ENCODE peak calls at places on chromosomes 2 and 18, in ten cellular contexts. One of them, this sample, is unnamed.

GRCh38 chr2:22683911-22684310 is 701.1 kb upstream of the KLHL29 start:
- DNase-seq in substantia nigra: no peak
- DNase-seq in HEK293T: no peak
- DNase-seq in pulmonary artery endothelial cell: no peak
- DNase-seq in NCI-H510A treated with DMSO at 0.1 percent for 48 hours: no peak
- DNase-seq in IMR-90: no peak
- DNase-seq in brain microvascular endothelial cell: no peak
- DNase-seq in stimulated activated CD8-positive, alpha-beta memory T cell treated with anti-CD3 and anti-CD28 coated beads, Interleukin-15, amount 100 ng/mL, for 4 hours: no peak
- DNase-seq in uterus: no peak
- DNase-seq in activated CD4-positive, CD25-positive, alpha-beta regulatory T cell treated with anti-CD3 and anti-CD28 coated beads, Interleukin-2, amount 50 U/mL, for 16 hours: no peak
- DNase-seq in this sample: no peak

GRCh38 chr2:126894082-126894481 is 4.6 kb upstream of the TEX51 start:
- DNase-seq in NCI-H510A treated with DMSO at 0.1 percent for 48 hours: no peak
- DNase-seq in activated CD4-positive, CD25-positive, alpha-beta regulatory T cell treated with anti-CD3 and anti-CD28 coated beads, Interleukin-2, amount 50 U/mL, for 16 hours: no peak
- DNase-seq in brain microvascular endothelial cell: no peak
- DNase-seq in HEK293T: no peak
- DNase-seq in substantia nigra: no peak
- DNase-seq in pulmonary artery endothelial cell: no peak
- DNase-seq in uterus: no peak
- DNase-seq in stimulated activated CD8-positive, alpha-beta memory T cell treated with anti-CD3 and anti-CD28 coated beads, Interleukin-15, amount 100 ng/mL, for 4 hours: no peak
- DNase-seq in IMR-90: no peak
- DNase-seq in this sample: no peak

GRCh38 chr2:172282944-172283343 is 144.4 kb upstream of the ITGA6 start:
- DNase-seq in HEK293T: no peak
- DNase-seq in uterus: no peak
- DNase-seq in pulmonary artery endothelial cell: peak
- DNase-seq in activated CD4-positive, CD25-positive, alpha-beta regulatory T cell treated with anti-CD3 and anti-CD28 coated beads, Interleukin-2, amount 50 U/mL, for 16 hours: no peak
- DNase-seq in IMR-90: peak
- DNase-seq in NCI-H510A treated with DMSO at 0.1 percent for 48 hours: no peak
- DNase-seq in substantia nigra: no peak
- DNase-seq in stimulated activated CD8-positive, alpha-beta memory T cell treated with anti-CD3 and anti-CD28 coated beads, Interleukin-15, amount 100 ng/mL, for 4 hours: no peak
- DNase-seq in brain microvascular endothelial cell: peak
- DNase-seq in this sample: peak

GRCh38 chr2:8576525-8577157 is 105.2 kb upstream of the ID2 start:
- DNase-seq in HEK293T: no peak
- DNase-seq in uterus: no peak
- DNase-seq in brain microvascular endothelial cell: no peak
- DNase-seq in pulmonary artery endothelial cell: no peak
- DNase-seq in substantia nigra: no peak
- DNase-seq in IMR-90: no peak
- DNase-seq in activated CD4-positive, CD25-positive, alpha-beta regulatory T cell treated with anti-CD3 and anti-CD28 coated beads, Interleukin-2, amount 50 U/mL, for 16 hours: no peak
- DNase-seq in stimulated activated CD8-positive, alpha-beta memory T cell treated with anti-CD3 and anti-CD28 coated beads, Interleukin-15, amount 100 ng/mL, for 4 hours: no peak
- DNase-seq in NCI-H510A treated with DMSO at 0.1 percent for 48 hours: no peak
- DNase-seq in this sample: no peak

GRCh38 chr2:71702071-71702970 is 249.0 kb downstream of the DYSF start:
- DNase-seq in IMR-90: no peak
- DNase-seq in HEK293T: no peak
- DNase-seq in brain microvascular endothelial cell: no peak
- DNase-seq in NCI-H510A treated with DMSO at 0.1 percent for 48 hours: no peak
- DNase-seq in uterus: no peak
- DNase-seq in substantia nigra: no peak
- DNase-seq in stimulated activated CD8-positive, alpha-beta memory T cell treated with anti-CD3 and anti-CD28 coated beads, Interleukin-15, amount 100 ng/mL, for 4 hours: no peak
- DNase-seq in activated CD4-positive, CD25-positive, alpha-beta regulatory T cell treated with anti-CD3 and anti-CD28 coated beads, Interleukin-2, amount 50 U/mL, for 16 hours: no peak
- DNase-seq in pulmonary artery endothelial cell: no peak
- DNase-seq in this sample: no peak

GRCh38 chr2:42602218-42602936 is 33.9 kb downstream of the MTA3 start:
- DNase-seq in HEK293T: peak
- DNase-seq in activated CD4-positive, CD25-positive, alpha-beta regulatory T cell treated with anti-CD3 and anti-CD28 coated beads, Interleukin-2, amount 50 U/mL, for 16 hours: no peak
- DNase-seq in IMR-90: no peak
- DNase-seq in pulmonary artery endothelial cell: no peak
- DNase-seq in uterus: no peak
- DNase-seq in NCI-H510A treated with DMSO at 0.1 percent for 48 hours: peak
- DNase-seq in brain microvascular endothelial cell: no peak
- DNase-seq in substantia nigra: no peak
- DNase-seq in stimulated activated CD8-positive, alpha-beta memory T cell treated with anti-CD3 and anti-CD28 coated beads, Interleukin-15, amount 100 ng/mL, for 4 hours: no peak
- DNase-seq in this sample: no peak

GRCh38 chr2:120347387-120348010 is 1.6 kb downstream of the INHBB start:
- DNase-seq in substantia nigra: no peak
- DNase-seq in NCI-H510A treated with DMSO at 0.1 percent for 48 hours: peak
- DNase-seq in activated CD4-positive, CD25-positive, alpha-beta regulatory T cell treated with anti-CD3 and anti-CD28 coated beads, Interleukin-2, amount 50 U/mL, for 16 hours: no peak
- DNase-seq in HEK293T: no peak
- DNase-seq in IMR-90: peak
- DNase-seq in stimulated activated CD8-positive, alpha-beta memory T cell treated with anti-CD3 and anti-CD28 coated beads, Interleukin-15, amount 100 ng/mL, for 4 hours: no peak
- DNase-seq in pulmonary artery endothelial cell: no peak
- DNase-seq in uterus: no peak
- DNase-seq in brain microvascular endothelial cell: no peak
- DNase-seq in this sample: no peak

GRCh38 chr2:237198144-237198900 is 112.6 kb downstream of the COPS8 start:
- DNase-seq in uterus: no peak
- DNase-seq in HEK293T: no peak
- DNase-seq in pulmonary artery endothelial cell: no peak
- DNase-seq in stimulated activated CD8-positive, alpha-beta memory T cell treated with anti-CD3 and anti-CD28 coated beads, Interleukin-15, amount 100 ng/mL, for 4 hours: no peak
- DNase-seq in NCI-H510A treated with DMSO at 0.1 percent for 48 hours: no peak
- DNase-seq in substantia nigra: no peak
- DNase-seq in brain microvascular endothelial cell: no peak
- DNase-seq in activated CD4-positive, CD25-positive, alpha-beta regulatory T cell treated with anti-CD3 and anti-CD28 coated beads, Interleukin-2, amount 50 U/mL, for 16 hours: no peak
- DNase-seq in IMR-90: peak
- DNase-seq in this sample: no peak

GRCh38 chr2:20421988-20422678 is 24.7 kb upstream of the RHOB start:
- DNase-seq in pulmonary artery endothelial cell: no peak
- DNase-seq in IMR-90: peak
- DNase-seq in uterus: peak
- DNase-seq in NCI-H510A treated with DMSO at 0.1 percent for 48 hours: no peak
- DNase-seq in brain microvascular endothelial cell: peak
- DNase-seq in activated CD4-positive, CD25-positive, alpha-beta regulatory T cell treated with anti-CD3 and anti-CD28 coated beads, Interleukin-2, amount 50 U/mL, for 16 hours: no peak
- DNase-seq in HEK293T: no peak
- DNase-seq in stimulated activated CD8-positive, alpha-beta memory T cell treated with anti-CD3 and anti-CD28 coated beads, Interleukin-15, amount 100 ng/mL, for 4 hours: no peak
- DNase-seq in substantia nigra: peak
- DNase-seq in this sample: peak

GRCh38 chr2:152183381-152184073 is 8.0 kb upstream of the STAM2 start:
- DNase-seq in stimulated activated CD8-positive, alpha-beta memory T cell treated with anti-CD3 and anti-CD28 coated beads, Interleukin-15, amount 100 ng/mL, for 4 hours: no peak
- DNase-seq in NCI-H510A treated with DMSO at 0.1 percent for 48 hours: no peak
- DNase-seq in HEK293T: no peak
- DNase-seq in IMR-90: no peak
- DNase-seq in pulmonary artery endothelial cell: no peak
- DNase-seq in uterus: no peak
- DNase-seq in brain microvascular endothelial cell: no peak
- DNase-seq in activated CD4-positive, CD25-positive, alpha-beta regulatory T cell treated with anti-CD3 and anti-CD28 coated beads, Interleukin-2, amount 50 U/mL, for 16 hours: no peak
- DNase-seq in substantia nigra: no peak
- DNase-seq in this sample: no peak

GRCh38 chr18:5294618-5295230 is 802 bp downstream of the ZBTB14 start:
- DNase-seq in activated CD4-positive, CD25-positive, alpha-beta regulatory T cell treated with anti-CD3 and anti-CD28 coated beads, Interleukin-2, amount 50 U/mL, for 16 hours: peak
- DNase-seq in NCI-H510A treated with DMSO at 0.1 percent for 48 hours: peak
- DNase-seq in substantia nigra: peak
- DNase-seq in uterus: peak
- DNase-seq in pulmonary artery endothelial cell: no peak
- DNase-seq in brain microvascular endothelial cell: peak
- DNase-seq in IMR-90: peak
- DNase-seq in stimulated activated CD8-positive, alpha-beta memory T cell treated with anti-CD3 and anti-CD28 coated beads, Interleukin-15, amount 100 ng/mL, for 4 hours: peak
- DNase-seq in HEK293T: no peak
- DNase-seq in this sample: peak

GRCh38 chr2:61151434-61151833 is 10.6 kb upstream of the C2orf74 start:
- DNase-seq in activated CD4-positive, CD25-positive, alpha-beta regulatory T cell treated with anti-CD3 and anti-CD28 coated beads, Interleukin-2, amount 50 U/mL, for 16 hours: no peak
- DNase-seq in HEK293T: no peak
- DNase-seq in NCI-H510A treated with DMSO at 0.1 percent for 48 hours: no peak
- DNase-seq in stimulated activated CD8-positive, alpha-beta memory T cell treated with anti-CD3 and anti-CD28 coated beads, Interleukin-15, amount 100 ng/mL, for 4 hours: no peak
- DNase-seq in IMR-90: peak
- DNase-seq in pulmonary artery endothelial cell: no peak
- DNase-seq in substantia nigra: no peak
- DNase-seq in brain microvascular endothelial cell: peak
- DNase-seq in uterus: no peak
- DNase-seq in this sample: no peak

GRCh38 chr18:55343396-55344073 is 244.5 kb downstream of the TCF4 start:
- DNase-seq in pulmonary artery endothelial cell: no peak
- DNase-seq in stimulated activated CD8-positive, alpha-beta memory T cell treated with anti-CD3 and anti-CD28 coated beads, Interleukin-15, amount 100 ng/mL, for 4 hours: no peak
- DNase-seq in NCI-H510A treated with DMSO at 0.1 percent for 48 hours: peak
- DNase-seq in uterus: no peak
- DNase-seq in activated CD4-positive, CD25-positive, alpha-beta regulatory T cell treated with anti-CD3 and anti-CD28 coated beads, Interleukin-2, amount 50 U/mL, for 16 hours: no peak
- DNase-seq in substantia nigra: no peak
- DNase-seq in brain microvascular endothelial cell: no peak
- DNase-seq in HEK293T: no peak
- DNase-seq in IMR-90: peak
- DNase-seq in this sample: no peak

GRCh38 chr2:54649191-54649590 is 74.3 kb upstream of the EML6 start:
- DNase-seq in substantia nigra: no peak
- DNase-seq in activated CD4-positive, CD25-positive, alpha-beta regulatory T cell treated with anti-CD3 and anti-CD28 coated beads, Interleukin-2, amount 50 U/mL, for 16 hours: no peak
- DNase-seq in IMR-90: no peak
- DNase-seq in uterus: no peak
- DNase-seq in pulmonary artery endothelial cell: no peak
- DNase-seq in brain microvascular endothelial cell: no peak
- DNase-seq in stimulated activated CD8-positive, alpha-beta memory T cell treated with anti-CD3 and anti-CD28 coated beads, Interleukin-15, amount 100 ng/mL, for 4 hours: no peak
- DNase-seq in NCI-H510A treated with DMSO at 0.1 percent for 48 hours: no peak
- DNase-seq in HEK293T: no peak
- DNase-seq in this sample: no peak

GRCh38 chr2:15222856-15223255 is 338.3 kb downstream of the NBAS start:
- DNase-seq in uterus: no peak
- DNase-seq in pulmonary artery endothelial cell: no peak
- DNase-seq in activated CD4-positive, CD25-positive, alpha-beta regulatory T cell treated with anti-CD3 and anti-CD28 coated beads, Interleukin-2, amount 50 U/mL, for 16 hours: no peak
- DNase-seq in brain microvascular endothelial cell: no peak
- DNase-seq in IMR-90: no peak
- DNase-seq in substantia nigra: no peak
- DNase-seq in NCI-H510A treated with DMSO at 0.1 percent for 48 hours: no peak
- DNase-seq in stimulated activated CD8-positive, alpha-beta memory T cell treated with anti-CD3 and anti-CD28 coated beads, Interleukin-15, amount 100 ng/mL, for 4 hours: no peak
- DNase-seq in HEK293T: no peak
- DNase-seq in this sample: no peak

GRCh38 chr2:96899084-96899735 is 29.3 kb upstream of the SEMA4C start:
- DNase-seq in IMR-90: peak
- DNase-seq in NCI-H510A treated with DMSO at 0.1 percent for 48 hours: no peak
- DNase-seq in substantia nigra: no peak
- DNase-seq in pulmonary artery endothelial cell: no peak
- DNase-seq in uterus: no peak
- DNase-seq in brain microvascular endothelial cell: no peak
- DNase-seq in activated CD4-positive, CD25-positive, alpha-beta regulatory T cell treated with anti-CD3 and anti-CD28 coated beads, Interleukin-2, amount 50 U/mL, for 16 hours: no peak
- DNase-seq in stimulated activated CD8-positive, alpha-beta memory T cell treated with anti-CD3 and anti-CD28 coated beads, Interleukin-15, amount 100 ng/mL, for 4 hours: no peak
- DNase-seq in HEK293T: no peak
- DNase-seq in this sample: no peak

GRCh38 chr2:127453392-127454171 is 35.4 kb downstream of the PROC start:
- DNase-seq in IMR-90: no peak
- DNase-seq in NCI-H510A treated with DMSO at 0.1 percent for 48 hours: no peak
- DNase-seq in substantia nigra: no peak
- DNase-seq in activated CD4-positive, CD25-positive, alpha-beta regulatory T cell treated with anti-CD3 and anti-CD28 coated beads, Interleukin-2, amount 50 U/mL, for 16 hours: no peak
- DNase-seq in stimulated activated CD8-positive, alpha-beta memory T cell treated with anti-CD3 and anti-CD28 coated beads, Interleukin-15, amount 100 ng/mL, for 4 hours: no peak
- DNase-seq in brain microvascular endothelial cell: no peak
- DNase-seq in pulmonary artery endothelial cell: no peak
- DNase-seq in uterus: no peak
- DNase-seq in HEK293T: no peak
- DNase-seq in this sample: no peak

GRCh38 chr2:120770641-120771040 is 35.0 kb downstream of the GLI2 start:
- DNase-seq in uterus: no peak
- DNase-seq in activated CD4-positive, CD25-positive, alpha-beta regulatory T cell treated with anti-CD3 and anti-CD28 coated beads, Interleukin-2, amount 50 U/mL, for 16 hours: no peak
- DNase-seq in HEK293T: no peak
- DNase-seq in brain microvascular endothelial cell: no peak
- DNase-seq in NCI-H510A treated with DMSO at 0.1 percent for 48 hours: no peak
- DNase-seq in pulmonary artery endothelial cell: no peak
- DNase-seq in stimulated activated CD8-positive, alpha-beta memory T cell treated with anti-CD3 and anti-CD28 coated beads, Interleukin-15, amount 100 ng/mL, for 4 hours: no peak
- DNase-seq in IMR-90: no peak
- DNase-seq in substantia nigra: no peak
- DNase-seq in this sample: no peak

GRCh38 chr18:78542204-78542603 is 437.4 kb upstream of the SALL3 start:
- DNase-seq in HEK293T: no peak
- DNase-seq in pulmonary artery endothelial cell: no peak
- DNase-seq in uterus: no peak
- DNase-seq in NCI-H510A treated with DMSO at 0.1 percent for 48 hours: no peak
- DNase-seq in activated CD4-positive, CD25-positive, alpha-beta regulatory T cell treated with anti-CD3 and anti-CD28 coated beads, Interleukin-2, amount 50 U/mL, for 16 hours: no peak
- DNase-seq in stimulated activated CD8-positive, alpha-beta memory T cell treated with anti-CD3 and anti-CD28 coated beads, Interleukin-15, amount 100 ng/mL, for 4 hours: no peak
- DNase-seq in substantia nigra: peak
- DNase-seq in IMR-90: no peak
- DNase-seq in brain microvascular endothelial cell: no peak
- DNase-seq in this sample: no peak

GRCh38 chr2:47310801-47311560 is 92.0 kb upstream of the MSH2 start:
- DNase-seq in HEK293T: no peak
- DNase-seq in IMR-90: no peak
- DNase-seq in activated CD4-positive, CD25-positive, alpha-beta regulatory T cell treated with anti-CD3 and anti-CD28 coated beads, Interleukin-2, amount 50 U/mL, for 16 hours: no peak
- DNase-seq in brain microvascular endothelial cell: no peak
- DNase-seq in stimulated activated CD8-positive, alpha-beta memory T cell treated with anti-CD3 and anti-CD28 coated beads, Interleukin-15, amount 100 ng/mL, for 4 hours: no peak
- DNase-seq in uterus: no peak
- DNase-seq in substantia nigra: peak
- DNase-seq in pulmonary artery endothelial cell: no peak
- DNase-seq in NCI-H510A treated with DMSO at 0.1 percent for 48 hours: no peak
- DNase-seq in this sample: peak

GRCh38 chr18:2846638-2847340 is at the start of gene EMILIN2:
- DNase-seq in brain microvascular endothelial cell: peak
- DNase-seq in IMR-90: peak
- DNase-seq in pulmonary artery endothelial cell: no peak
- DNase-seq in uterus: peak
- DNase-seq in activated CD4-positive, CD25-positive, alpha-beta regulatory T cell treated with anti-CD3 and anti-CD28 coated beads, Interleukin-2, amount 50 U/mL, for 16 hours: no peak
- DNase-seq in HEK293T: peak
- DNase-seq in stimulated activated CD8-positive, alpha-beta memory T cell treated with anti-CD3 and anti-CD28 coated beads, Interleukin-15, amount 100 ng/mL, for 4 hours: peak
- DNase-seq in NCI-H510A treated with DMSO at 0.1 percent for 48 hours: no peak
- DNase-seq in substantia nigra: no peak
- DNase-seq in this sample: no peak

GRCh38 chr2:10414000-10414451 is 34.1 kb downstream of the ODC1 start:
- DNase-seq in IMR-90: peak
- DNase-seq in uterus: no peak
- DNase-seq in NCI-H510A treated with DMSO at 0.1 percent for 48 hours: peak
- DNase-seq in brain microvascular endothelial cell: peak
- DNase-seq in stimulated activated CD8-positive, alpha-beta memory T cell treated with anti-CD3 and anti-CD28 coated beads, Interleukin-15, amount 100 ng/mL, for 4 hours: no peak
- DNase-seq in activated CD4-positive, CD25-positive, alpha-beta regulatory T cell treated with anti-CD3 and anti-CD28 coated beads, Interleukin-2, amount 50 U/mL, for 16 hours: no peak
- DNase-seq in pulmonary artery endothelial cell: no peak
- DNase-seq in substantia nigra: no peak
- DNase-seq in HEK293T: no peak
- DNase-seq in this sample: peak

GRCh38 chr2:128237081-128237534 is 81.6 kb downstream of the HS6ST1 start:
- DNase-seq in pulmonary artery endothelial cell: peak
- DNase-seq in NCI-H510A treated with DMSO at 0.1 percent for 48 hours: no peak
- DNase-seq in activated CD4-positive, CD25-positive, alpha-beta regulatory T cell treated with anti-CD3 and anti-CD28 coated beads, Interleukin-2, amount 50 U/mL, for 16 hours: no peak
- DNase-seq in substantia nigra: no peak
- DNase-seq in brain microvascular endothelial cell: peak
- DNase-seq in IMR-90: peak
- DNase-seq in stimulated activated CD8-positive, alpha-beta memory T cell treated with anti-CD3 and anti-CD28 coated beads, Interleukin-15, amount 100 ng/mL, for 4 hours: no peak
- DNase-seq in uterus: no peak
- DNase-seq in HEK293T: no peak
- DNase-seq in this sample: no peak

GRCh38 chr2:139544452-139544851 is 764.3 kb upstream of the NXPH2 start:
- DNase-seq in substantia nigra: no peak
- DNase-seq in HEK293T: no peak
- DNase-seq in IMR-90: no peak
- DNase-seq in NCI-H510A treated with DMSO at 0.1 percent for 48 hours: no peak
- DNase-seq in uterus: no peak
- DNase-seq in stimulated activated CD8-positive, alpha-beta memory T cell treated with anti-CD3 and anti-CD28 coated beads, Interleukin-15, amount 100 ng/mL, for 4 hours: no peak
- DNase-seq in brain microvascular endothelial cell: no peak
- DNase-seq in pulmonary artery endothelial cell: no peak
- DNase-seq in activated CD4-positive, CD25-positive, alpha-beta regulatory T cell treated with anti-CD3 and anti-CD28 coated beads, Interleukin-2, amount 50 U/mL, for 16 hours: no peak
- DNase-seq in this sample: no peak

GRCh38 chr2:5077479-5078089 is 614.6 kb upstream of the SOX11 start:
- DNase-seq in pulmonary artery endothelial cell: no peak
- DNase-seq in activated CD4-positive, CD25-positive, alpha-beta regulatory T cell treated with anti-CD3 and anti-CD28 coated beads, Interleukin-2, amount 50 U/mL, for 16 hours: no peak
- DNase-seq in stimulated activated CD8-positive, alpha-beta memory T cell treated with anti-CD3 and anti-CD28 coated beads, Interleukin-15, amount 100 ng/mL, for 4 hours: no peak
- DNase-seq in brain microvascular endothelial cell: peak
- DNase-seq in IMR-90: no peak
- DNase-seq in uterus: no peak
- DNase-seq in HEK293T: no peak
- DNase-seq in substantia nigra: no peak
- DNase-seq in NCI-H510A treated with DMSO at 0.1 percent for 48 hours: no peak
- DNase-seq in this sample: no peak

GRCh38 chr2:46849080-46849715 is 66.4 kb downstream of the MCFD2 start:
- DNase-seq in pulmonary artery endothelial cell: no peak
- DNase-seq in substantia nigra: no peak
- DNase-seq in uterus: peak
- DNase-seq in brain microvascular endothelial cell: no peak
- DNase-seq in stimulated activated CD8-positive, alpha-beta memory T cell treated with anti-CD3 and anti-CD28 coated beads, Interleukin-15, amount 100 ng/mL, for 4 hours: no peak
- DNase-seq in NCI-H510A treated with DMSO at 0.1 percent for 48 hours: no peak
- DNase-seq in HEK293T: no peak
- DNase-seq in activated CD4-positive, CD25-positive, alpha-beta regulatory T cell treated with anti-CD3 and anti-CD28 coated beads, Interleukin-2, amount 50 U/mL, for 16 hours: no peak
- DNase-seq in IMR-90: peak
- DNase-seq in this sample: no peak

GRCh38 chr2:219520079-219520478 is 5.8 kb downstream of the ASIC4 start:
- DNase-seq in HEK293T: no peak
- DNase-seq in stimulated activated CD8-positive, alpha-beta memory T cell treated with anti-CD3 and anti-CD28 coated beads, Interleukin-15, amount 100 ng/mL, for 4 hours: no peak
- DNase-seq in substantia nigra: no peak
- DNase-seq in brain microvascular endothelial cell: no peak
- DNase-seq in activated CD4-positive, CD25-positive, alpha-beta regulatory T cell treated with anti-CD3 and anti-CD28 coated beads, Interleukin-2, amount 50 U/mL, for 16 hours: no peak
- DNase-seq in uterus: no peak
- DNase-seq in pulmonary artery endothelial cell: no peak
- DNase-seq in IMR-90: no peak
- DNase-seq in NCI-H510A treated with DMSO at 0.1 percent for 48 hours: no peak
- DNase-seq in this sample: no peak